ENCODE peak calls at places on chromosomes 5 and 9, in six cellular contexts. F is IMR-90, T is neuronal stem cell, H is mesenchymal stem cell, Q is H9, M is trophoblast cell. W is an unnamed sample.

GRCh38 chr5:78675956-78676727 is 27.6 kb upstream of the LHFPL2 start:
- DNase-seq in F (no peak), T (no peak), H (no peak), Q (no peak), M (no peak), W (no peak)

GRCh38 chr9:126248680-126249079 is 77.9 kb upstream of the MVB12B start:
- DNase-seq in F (peak; percentile 91), T (no peak), H (peak; percentile 36), Q (no peak), M (no peak), W (no peak)

GRCh38 chr5:85466423-85466822 is 1081.7 kb upstream of the EDIL3 start:
- DNase-seq in F (no peak), T (no peak), H (no peak), Q (no peak), M (no peak), W (no peak)

GRCh38 chr5:148858547-148858946 is 32.1 kb downstream of the ADRB2 start:
- DNase-seq in F (no peak), T (no peak), H (no peak), Q (no peak), M (no peak), W (no peak)

GRCh38 chr9:100714372-100715099 is 136.7 kb downstream of the CAVIN4 start:
- DNase-seq in F (peak; percentile 48), T (peak; percentile 78), H (peak; percentile 2), Q (peak; percentile 75), M (peak; percentile 83), W (peak; percentile 88)

GRCh38 chr5:168766038-168766700 is 187.0 kb upstream of the PANK3 start:
- DNase-seq in F (no peak), T (no peak), H (no peak), Q (no peak), M (no peak), W (no peak)

GRCh38 chr5:142826741-142827492 is 56.7 kb downstream of the ARHGAP26 start:
- DNase-seq in F (peak; percentile 75), T (no peak), H (no peak), Q (no peak), M (peak; percentile 79), W (no peak)

GRCh38 chr9:124019771-124020519 is 8.4 kb downstream of the LHX2 start:
- DNase-seq in F (no peak), T (no peak), H (no peak), Q (no peak), M (no peak), W (peak; percentile 60)

GRCh38 chr5:139021346-139021745 is 146.2 kb upstream of the LRRTM2 start:
- DNase-seq in F (no peak), T (no peak), H (no peak), Q (no peak), M (no peak), W (no peak)

GRCh38 chr9:95018099-95018927 is 291.8 kb downstream of the AOPEP start:
- DNase-seq in F (peak; percentile 97), T (no peak), H (peak; percentile 93), Q (no peak), M (peak; percentile 95), W (no peak)

DNA sequence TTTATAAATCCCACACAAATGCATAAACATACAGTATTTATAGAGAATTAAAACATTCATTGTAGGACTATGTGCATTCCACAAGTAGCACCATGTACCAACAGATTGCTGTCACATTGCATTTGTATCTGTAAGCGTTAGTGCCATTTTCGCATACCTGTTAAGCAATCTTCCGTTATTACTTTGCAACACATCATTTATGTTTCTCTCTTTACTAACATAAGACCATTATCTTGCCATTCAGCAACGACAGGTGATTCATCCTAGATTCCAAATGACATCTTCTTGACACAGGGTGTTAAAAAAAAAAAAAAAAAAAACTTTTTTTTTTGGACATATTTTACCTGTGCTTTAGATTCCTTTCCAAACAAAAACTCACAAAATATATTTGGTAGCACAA is 511.8 kb downstream of the ELAVL2 start:
- DNase-seq in F (no peak), T (no peak), H (no peak), Q (no peak), M (peak; percentile 1), W (no peak)
- H4K91ac ChIP-seq in F (no peak overlapping the region), T (no peak overlapping the region), H (no peak overlapping the region), Q (no peak overlapping the region), M (no peak overlapping the region), W (no peak overlapping the region)

GRCh38 chr9:90940280-90940679 is 138.7 kb downstream of the SYK start:
- DNase-seq in F (no peak), T (no peak), H (no peak), Q (no peak), M (no peak), W (no peak)

GRCh38 chr9:90942555-90942954 is 140.9 kb downstream of the SYK start:
- DNase-seq in F (peak; percentile 48), T (no peak), H (no peak), Q (no peak), M (no peak), W (no peak)

GRCh38 chr9:90936380-90936779 is 134.8 kb downstream of the SYK start:
- DNase-seq in F (no peak), T (no peak), H (no peak), Q (no peak), M (no peak), W (no peak)

GRCh38 chr9:90941661-90942060 is 140.0 kb downstream of the SYK start:
- DNase-seq in F (no peak), T (no peak), H (no peak), Q (no peak), M (no peak), W (no peak)

GRCh38 chr9:90939367-90939766 is 137.7 kb downstream of the SYK start:
- DNase-seq in F (no peak), T (no peak), H (no peak), Q (no peak), M (no peak), W (no peak)
- H4K91ac ChIP-seq in F (no peak overlapping the region), T (no peak overlapping the region), H (no peak overlapping the region), Q (no peak overlapping the region), M (no peak overlapping the region), W (no peak overlapping the region)

DNA sequence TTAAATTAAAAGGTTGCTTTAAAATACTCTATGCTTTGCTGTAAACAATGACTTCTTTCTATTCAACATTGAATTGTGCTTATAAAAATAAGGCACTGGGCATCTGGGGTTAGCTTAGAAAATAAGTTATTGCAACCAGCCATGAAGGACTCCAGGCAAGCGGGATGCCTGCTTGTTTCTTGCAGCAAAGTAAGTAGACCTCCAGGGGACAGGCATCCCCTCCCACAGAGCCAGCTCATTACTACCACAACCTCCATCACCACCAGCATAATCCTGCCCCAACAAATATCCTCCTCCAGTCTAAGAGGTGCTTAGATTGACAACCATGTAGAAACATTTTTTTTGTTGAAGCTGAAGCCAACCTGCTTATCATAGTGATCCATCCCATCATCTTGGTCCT is 190.4 kb downstream of the TARS1 start:
- DNase-seq in F (no peak), T (no peak), H (no peak), Q (no peak), M (no peak), W (no peak)
- H4K91ac ChIP-seq in F (no peak overlapping the region), T (no peak overlapping the region), H (no peak overlapping the region), Q (no peak overlapping the region), M (no peak overlapping the region), W (no peak overlapping the region)

GRCh38 chr9:2785060-2785459 is 58.8 kb downstream of the PUM3 start:
- DNase-seq in F (peak; percentile 41), T (no peak), H (no peak), Q (no peak), M (no peak), W (no peak)
- H4K91ac ChIP-seq in F (no peak overlapping the region), T (no peak overlapping the region), H (no peak overlapping the region), Q (no peak overlapping the region), M (no peak overlapping the region), W (no peak overlapping the region)

GRCh38 chr5:33440482-33441240 is at the start of gene TARS1:
- DNase-seq in F (peak; percentile 100), T (peak; percentile 98), H (peak; percentile 100), Q (peak; percentile 99), M (peak; percentile 100), W (peak; percentile 96)
- H4K91ac ChIP-seq in F (peak within 1 kb of the TSS; percentile 97), T (no peak within 1 kb of the TSS), H (peak within 1 kb of the TSS; percentile 94), Q (no peak within 1 kb of the TSS), M (peak within 1 kb of the TSS; percentile 88), W (peak within 1 kb of the TSS; percentile 59)